ENCODE peak calls at places on chromosomes 3 and 15, in ten cellular contexts. One of them, this sample, is unnamed.

GRCh38 chr3:131053021-131053420 is 26.3 kb downstream of the NEK11 start:
- DNase-seq in GM19239: no peak
- DNase-seq in stimulated activated naive B cell treated with anti-CD40 and anti-IgM and Interleukin-4, amounts not matched to agents 10 μg/mL and 1 μg/mL and 100 μg/mL, for 72 hours: no peak
- DNase-seq in cardiac fibroblast: peak
- DNase-seq in stimulated activated CD8-positive, alpha-beta memory T cell treated with anti-CD3 and anti-CD28 coated beads, Interleukin-4, amount 100 ng/mL, for 1 hour: no peak
- DNase-seq in body of pancreas: no peak
- DNase-seq in activated CD8-positive, alpha-beta memory T cell treated with anti-CD3 and anti-CD28 coated beads for 4 hours: no peak
- DNase-seq in naive thymus-derived CD4-positive, alpha-beta T cell: no peak
- DNase-seq in NCI-H345: no peak
- DNase-seq in Calu3: no peak
- DNase-seq in this sample: no peak

GRCh38 chr15:56464893-56465520 is at the start of gene MNS1:
- DNase-seq in cardiac fibroblast: peak
- DNase-seq in stimulated activated naive B cell treated with anti-CD40 and anti-IgM and Interleukin-4, amounts not matched to agents 10 μg/mL and 1 μg/mL and 100 μg/mL, for 72 hours: peak
- DNase-seq in body of pancreas: peak
- DNase-seq in activated CD8-positive, alpha-beta memory T cell treated with anti-CD3 and anti-CD28 coated beads for 4 hours: peak
- DNase-seq in stimulated activated CD8-positive, alpha-beta memory T cell treated with anti-CD3 and anti-CD28 coated beads, Interleukin-4, amount 100 ng/mL, for 1 hour: peak
- DNase-seq in Calu3: peak
- DNase-seq in GM19239: peak
- DNase-seq in NCI-H345: peak
- DNase-seq in naive thymus-derived CD4-positive, alpha-beta T cell: peak
- DNase-seq in this sample: peak

GRCh38 chr3:195097331-195098255 is 173.4 kb downstream of the XXYLT1 start:
- DNase-seq in Calu3: no peak
- DNase-seq in stimulated activated naive B cell treated with anti-CD40 and anti-IgM and Interleukin-4, amounts not matched to agents 10 μg/mL and 1 μg/mL and 100 μg/mL, for 72 hours: no peak
- DNase-seq in stimulated activated CD8-positive, alpha-beta memory T cell treated with anti-CD3 and anti-CD28 coated beads, Interleukin-4, amount 100 ng/mL, for 1 hour: no peak
- DNase-seq in NCI-H345: no peak
- DNase-seq in cardiac fibroblast: peak
- DNase-seq in GM19239: no peak
- DNase-seq in activated CD8-positive, alpha-beta memory T cell treated with anti-CD3 and anti-CD28 coated beads for 4 hours: no peak
- DNase-seq in body of pancreas: no peak
- DNase-seq in naive thymus-derived CD4-positive, alpha-beta T cell: no peak
- DNase-seq in this sample: peak

GRCh38 chr15:98596131-98596530 is 52.2 kb upstream of the IGF1R start:
- DNase-seq in NCI-H345: no peak
- DNase-seq in stimulated activated CD8-positive, alpha-beta memory T cell treated with anti-CD3 and anti-CD28 coated beads, Interleukin-4, amount 100 ng/mL, for 1 hour: no peak
- DNase-seq in GM19239: no peak
- DNase-seq in stimulated activated naive B cell treated with anti-CD40 and anti-IgM and Interleukin-4, amounts not matched to agents 10 μg/mL and 1 μg/mL and 100 μg/mL, for 72 hours: no peak
- DNase-seq in cardiac fibroblast: no peak
- DNase-seq in activated CD8-positive, alpha-beta memory T cell treated with anti-CD3 and anti-CD28 coated beads for 4 hours: no peak
- DNase-seq in Calu3: no peak
- DNase-seq in body of pancreas: no peak
- DNase-seq in naive thymus-derived CD4-positive, alpha-beta T cell: no peak
- DNase-seq in this sample: no peak

GRCh38 chr3:294096-294495 is 97.5 kb downstream of the CHL1 start:
- DNase-seq in naive thymus-derived CD4-positive, alpha-beta T cell: no peak
- DNase-seq in NCI-H345: no peak
- DNase-seq in Calu3: peak
- DNase-seq in GM19239: no peak
- DNase-seq in activated CD8-positive, alpha-beta memory T cell treated with anti-CD3 and anti-CD28 coated beads for 4 hours: no peak
- DNase-seq in stimulated activated CD8-positive, alpha-beta memory T cell treated with anti-CD3 and anti-CD28 coated beads, Interleukin-4, amount 100 ng/mL, for 1 hour: no peak
- DNase-seq in stimulated activated naive B cell treated with anti-CD40 and anti-IgM and Interleukin-4, amounts not matched to agents 10 μg/mL and 1 μg/mL and 100 μg/mL, for 72 hours: no peak
- DNase-seq in body of pancreas: no peak
- DNase-seq in cardiac fibroblast: no peak
- DNase-seq in this sample: no peak

GRCh38 chr3:69406156-69406555 is 20.3 kb upstream of the FRMD4B start:
- DNase-seq in body of pancreas: no peak
- DNase-seq in activated CD8-positive, alpha-beta memory T cell treated with anti-CD3 and anti-CD28 coated beads for 4 hours: no peak
- DNase-seq in cardiac fibroblast: peak
- DNase-seq in Calu3: no peak
- DNase-seq in naive thymus-derived CD4-positive, alpha-beta T cell: no peak
- DNase-seq in GM19239: no peak
- DNase-seq in NCI-H345: no peak
- DNase-seq in stimulated activated CD8-positive, alpha-beta memory T cell treated with anti-CD3 and anti-CD28 coated beads, Interleukin-4, amount 100 ng/mL, for 1 hour: no peak
- DNase-seq in stimulated activated naive B cell treated with anti-CD40 and anti-IgM and Interleukin-4, amounts not matched to agents 10 μg/mL and 1 μg/mL and 100 μg/mL, for 72 hours: no peak
- DNase-seq in this sample: peak

GRCh38 chr3:186825294-186825821 is 17.2 kb upstream of the ADIPOQ start:
- DNase-seq in activated CD8-positive, alpha-beta memory T cell treated with anti-CD3 and anti-CD28 coated beads for 4 hours: no peak
- DNase-seq in GM19239: no peak
- DNase-seq in naive thymus-derived CD4-positive, alpha-beta T cell: peak
- DNase-seq in NCI-H345: peak
- DNase-seq in cardiac fibroblast: peak
- DNase-seq in stimulated activated CD8-positive, alpha-beta memory T cell treated with anti-CD3 and anti-CD28 coated beads, Interleukin-4, amount 100 ng/mL, for 1 hour: peak
- DNase-seq in Calu3: peak
- DNase-seq in stimulated activated naive B cell treated with anti-CD40 and anti-IgM and Interleukin-4, amounts not matched to agents 10 μg/mL and 1 μg/mL and 100 μg/mL, for 72 hours: peak
- DNase-seq in body of pancreas: no peak
- DNase-seq in this sample: peak

GRCh38 chr3:134327594-134327975 is 46.7 kb downstream of the AMOTL2 start:
- DNase-seq in cardiac fibroblast: peak
- DNase-seq in GM19239: no peak
- DNase-seq in body of pancreas: no peak
- DNase-seq in Calu3: peak
- DNase-seq in activated CD8-positive, alpha-beta memory T cell treated with anti-CD3 and anti-CD28 coated beads for 4 hours: no peak
- DNase-seq in naive thymus-derived CD4-positive, alpha-beta T cell: no peak
- DNase-seq in stimulated activated CD8-positive, alpha-beta memory T cell treated with anti-CD3 and anti-CD28 coated beads, Interleukin-4, amount 100 ng/mL, for 1 hour: no peak
- DNase-seq in stimulated activated naive B cell treated with anti-CD40 and anti-IgM and Interleukin-4, amounts not matched to agents 10 μg/mL and 1 μg/mL and 100 μg/mL, for 72 hours: no peak
- DNase-seq in NCI-H345: no peak
- DNase-seq in this sample: no peak

GRCh38 chr15:95304116-95304873 is 1026.2 kb upstream of the NR2F2 start:
- DNase-seq in stimulated activated CD8-positive, alpha-beta memory T cell treated with anti-CD3 and anti-CD28 coated beads, Interleukin-4, amount 100 ng/mL, for 1 hour: no peak
- DNase-seq in body of pancreas: no peak
- DNase-seq in naive thymus-derived CD4-positive, alpha-beta T cell: no peak
- DNase-seq in cardiac fibroblast: peak
- DNase-seq in activated CD8-positive, alpha-beta memory T cell treated with anti-CD3 and anti-CD28 coated beads for 4 hours: no peak
- DNase-seq in Calu3: no peak
- DNase-seq in stimulated activated naive B cell treated with anti-CD40 and anti-IgM and Interleukin-4, amounts not matched to agents 10 μg/mL and 1 μg/mL and 100 μg/mL, for 72 hours: no peak
- DNase-seq in NCI-H345: peak
- DNase-seq in GM19239: no peak
- DNase-seq in this sample: peak

GRCh38 chr3:143979813-143980212 is 8.2 kb downstream of the DIPK2A start:
- DNase-seq in naive thymus-derived CD4-positive, alpha-beta T cell: no peak
- DNase-seq in stimulated activated CD8-positive, alpha-beta memory T cell treated with anti-CD3 and anti-CD28 coated beads, Interleukin-4, amount 100 ng/mL, for 1 hour: no peak
- DNase-seq in GM19239: no peak
- DNase-seq in Calu3: no peak
- DNase-seq in body of pancreas: no peak
- DNase-seq in stimulated activated naive B cell treated with anti-CD40 and anti-IgM and Interleukin-4, amounts not matched to agents 10 μg/mL and 1 μg/mL and 100 μg/mL, for 72 hours: no peak
- DNase-seq in NCI-H345: no peak
- DNase-seq in activated CD8-positive, alpha-beta memory T cell treated with anti-CD3 and anti-CD28 coated beads for 4 hours: no peak
- DNase-seq in cardiac fibroblast: peak
- DNase-seq in this sample: no peak

GRCh38 chr15:70029297-70029701 is 68.4 kb downstream of the TLE3 start:
- DNase-seq in activated CD8-positive, alpha-beta memory T cell treated with anti-CD3 and anti-CD28 coated beads for 4 hours: no peak
- DNase-seq in cardiac fibroblast: no peak
- DNase-seq in GM19239: no peak
- DNase-seq in NCI-H345: no peak
- DNase-seq in body of pancreas: no peak
- DNase-seq in naive thymus-derived CD4-positive, alpha-beta T cell: no peak
- DNase-seq in stimulated activated naive B cell treated with anti-CD40 and anti-IgM and Interleukin-4, amounts not matched to agents 10 μg/mL and 1 μg/mL and 100 μg/mL, for 72 hours: no peak
- DNase-seq in Calu3: no peak
- DNase-seq in stimulated activated CD8-positive, alpha-beta memory T cell treated with anti-CD3 and anti-CD28 coated beads, Interleukin-4, amount 100 ng/mL, for 1 hour: no peak
- DNase-seq in this sample: no peak

GRCh38 chr15:39625451-39625850 is 44.6 kb downstream of the THBS1 start:
- DNase-seq in GM19239: no peak
- DNase-seq in NCI-H345: no peak
- DNase-seq in body of pancreas: no peak
- DNase-seq in activated CD8-positive, alpha-beta memory T cell treated with anti-CD3 and anti-CD28 coated beads for 4 hours: no peak
- DNase-seq in cardiac fibroblast: no peak
- DNase-seq in Calu3: no peak
- DNase-seq in stimulated activated CD8-positive, alpha-beta memory T cell treated with anti-CD3 and anti-CD28 coated beads, Interleukin-4, amount 100 ng/mL, for 1 hour: no peak
- DNase-seq in naive thymus-derived CD4-positive, alpha-beta T cell: no peak
- DNase-seq in stimulated activated naive B cell treated with anti-CD40 and anti-IgM and Interleukin-4, amounts not matched to agents 10 μg/mL and 1 μg/mL and 100 μg/mL, for 72 hours: no peak
- DNase-seq in this sample: no peak

GRCh38 chr15:67755264-67755663 is 70.0 kb upstream of the SKOR1 start:
- DNase-seq in stimulated activated naive B cell treated with anti-CD40 and anti-IgM and Interleukin-4, amounts not matched to agents 10 μg/mL and 1 μg/mL and 100 μg/mL, for 72 hours: no peak
- DNase-seq in stimulated activated CD8-positive, alpha-beta memory T cell treated with anti-CD3 and anti-CD28 coated beads, Interleukin-4, amount 100 ng/mL, for 1 hour: no peak
- DNase-seq in activated CD8-positive, alpha-beta memory T cell treated with anti-CD3 and anti-CD28 coated beads for 4 hours: no peak
- DNase-seq in body of pancreas: no peak
- DNase-seq in naive thymus-derived CD4-positive, alpha-beta T cell: no peak
- DNase-seq in Calu3: no peak
- DNase-seq in cardiac fibroblast: no peak
- DNase-seq in NCI-H345: no peak
- DNase-seq in GM19239: no peak
- DNase-seq in this sample: no peak

GRCh38 chr3:16338999-16339398 is 74.0 kb downstream of the OXNAD1 start:
- DNase-seq in GM19239: no peak
- DNase-seq in NCI-H345: no peak
- DNase-seq in stimulated activated naive B cell treated with anti-CD40 and anti-IgM and Interleukin-4, amounts not matched to agents 10 μg/mL and 1 μg/mL and 100 μg/mL, for 72 hours: no peak
- DNase-seq in body of pancreas: no peak
- DNase-seq in Calu3: no peak
- DNase-seq in activated CD8-positive, alpha-beta memory T cell treated with anti-CD3 and anti-CD28 coated beads for 4 hours: peak
- DNase-seq in stimulated activated CD8-positive, alpha-beta memory T cell treated with anti-CD3 and anti-CD28 coated beads, Interleukin-4, amount 100 ng/mL, for 1 hour: no peak
- DNase-seq in naive thymus-derived CD4-positive, alpha-beta T cell: no peak
- DNase-seq in cardiac fibroblast: peak
- DNase-seq in this sample: no peak

GRCh38 chr15:67077641-67078215 is 12.3 kb downstream of the SMAD3 start:
- DNase-seq in Calu3: no peak
- DNase-seq in GM19239: no peak
- DNase-seq in naive thymus-derived CD4-positive, alpha-beta T cell: no peak
- DNase-seq in cardiac fibroblast: no peak
- DNase-seq in NCI-H345: no peak
- DNase-seq in activated CD8-positive, alpha-beta memory T cell treated with anti-CD3 and anti-CD28 coated beads for 4 hours: no peak
- DNase-seq in body of pancreas: no peak
- DNase-seq in stimulated activated naive B cell treated with anti-CD40 and anti-IgM and Interleukin-4, amounts not matched to agents 10 μg/mL and 1 μg/mL and 100 μg/mL, for 72 hours: no peak
- DNase-seq in stimulated activated CD8-positive, alpha-beta memory T cell treated with anti-CD3 and anti-CD28 coated beads, Interleukin-4, amount 100 ng/mL, for 1 hour: no peak
- DNase-seq in this sample: no peak

GRCh38 chr3:143885803-143886427 is 37.6 kb upstream of the SLC9A9 start:
- DNase-seq in cardiac fibroblast: peak
- DNase-seq in body of pancreas: peak
- DNase-seq in naive thymus-derived CD4-positive, alpha-beta T cell: peak
- DNase-seq in Calu3: peak
- DNase-seq in stimulated activated naive B cell treated with anti-CD40 and anti-IgM and Interleukin-4, amounts not matched to agents 10 μg/mL and 1 μg/mL and 100 μg/mL, for 72 hours: no peak
- DNase-seq in stimulated activated CD8-positive, alpha-beta memory T cell treated with anti-CD3 and anti-CD28 coated beads, Interleukin-4, amount 100 ng/mL, for 1 hour: no peak
- DNase-seq in activated CD8-positive, alpha-beta memory T cell treated with anti-CD3 and anti-CD28 coated beads for 4 hours: no peak
- DNase-seq in NCI-H345: peak
- DNase-seq in GM19239: peak
- DNase-seq in this sample: no peak

GRCh38 chr15:86135030-86135429 is 55.4 kb downstream of the AGBL1 start:
- DNase-seq in Calu3: no peak
- DNase-seq in NCI-H345: no peak
- DNase-seq in GM19239: no peak
- DNase-seq in cardiac fibroblast: no peak
- DNase-seq in body of pancreas: no peak
- DNase-seq in stimulated activated CD8-positive, alpha-beta memory T cell treated with anti-CD3 and anti-CD28 coated beads, Interleukin-4, amount 100 ng/mL, for 1 hour: no peak
- DNase-seq in stimulated activated naive B cell treated with anti-CD40 and anti-IgM and Interleukin-4, amounts not matched to agents 10 μg/mL and 1 μg/mL and 100 μg/mL, for 72 hours: no peak
- DNase-seq in activated CD8-positive, alpha-beta memory T cell treated with anti-CD3 and anti-CD28 coated beads for 4 hours: no peak
- DNase-seq in naive thymus-derived CD4-positive, alpha-beta T cell: no peak
- DNase-seq in this sample: peak

GRCh38 chr3:20700702-20701101 is 514.7 kb upstream of the SGO1 start:
- DNase-seq in NCI-H345: no peak
- DNase-seq in Calu3: no peak
- DNase-seq in GM19239: no peak
- DNase-seq in stimulated activated CD8-positive, alpha-beta memory T cell treated with anti-CD3 and anti-CD28 coated beads, Interleukin-4, amount 100 ng/mL, for 1 hour: no peak
- DNase-seq in activated CD8-positive, alpha-beta memory T cell treated with anti-CD3 and anti-CD28 coated beads for 4 hours: no peak
- DNase-seq in cardiac fibroblast: no peak
- DNase-seq in naive thymus-derived CD4-positive, alpha-beta T cell: no peak
- DNase-seq in stimulated activated naive B cell treated with anti-CD40 and anti-IgM and Interleukin-4, amounts not matched to agents 10 μg/mL and 1 μg/mL and 100 μg/mL, for 72 hours: no peak
- DNase-seq in body of pancreas: no peak
- DNase-seq in this sample: no peak

GRCh38 chr3:18335202-18335601 is 89.9 kb downstream of the SATB1 start:
- DNase-seq in stimulated activated CD8-positive, alpha-beta memory T cell treated with anti-CD3 and anti-CD28 coated beads, Interleukin-4, amount 100 ng/mL, for 1 hour: no peak
- DNase-seq in body of pancreas: no peak
- DNase-seq in NCI-H345: no peak
- DNase-seq in Calu3: no peak
- DNase-seq in activated CD8-positive, alpha-beta memory T cell treated with anti-CD3 and anti-CD28 coated beads for 4 hours: no peak
- DNase-seq in stimulated activated naive B cell treated with anti-CD40 and anti-IgM and Interleukin-4, amounts not matched to agents 10 μg/mL and 1 μg/mL and 100 μg/mL, for 72 hours: no peak
- DNase-seq in naive thymus-derived CD4-positive, alpha-beta T cell: no peak
- DNase-seq in cardiac fibroblast: peak
- DNase-seq in GM19239: no peak
- DNase-seq in this sample: no peak

GRCh38 chr15:95875141-95875643 is 455.3 kb upstream of the NR2F2 start:
- DNase-seq in stimulated activated CD8-positive, alpha-beta memory T cell treated with anti-CD3 and anti-CD28 coated beads, Interleukin-4, amount 100 ng/mL, for 1 hour: no peak
- DNase-seq in activated CD8-positive, alpha-beta memory T cell treated with anti-CD3 and anti-CD28 coated beads for 4 hours: no peak
- DNase-seq in GM19239: no peak
- DNase-seq in stimulated activated naive B cell treated with anti-CD40 and anti-IgM and Interleukin-4, amounts not matched to agents 10 μg/mL and 1 μg/mL and 100 μg/mL, for 72 hours: no peak
- DNase-seq in cardiac fibroblast: peak
- DNase-seq in body of pancreas: no peak
- DNase-seq in NCI-H345: no peak
- DNase-seq in Calu3: no peak
- DNase-seq in naive thymus-derived CD4-positive, alpha-beta T cell: peak
- DNase-seq in this sample: no peak

GRCh38 chr15:29099131-29099880 is 170.3 kb downstream of the NSMCE3 start:
- DNase-seq in cardiac fibroblast: no peak
- DNase-seq in naive thymus-derived CD4-positive, alpha-beta T cell: no peak
- DNase-seq in body of pancreas: no peak
- DNase-seq in activated CD8-positive, alpha-beta memory T cell treated with anti-CD3 and anti-CD28 coated beads for 4 hours: no peak
- DNase-seq in stimulated activated CD8-positive, alpha-beta memory T cell treated with anti-CD3 and anti-CD28 coated beads, Interleukin-4, amount 100 ng/mL, for 1 hour: no peak
- DNase-seq in GM19239: no peak
- DNase-seq in NCI-H345: no peak
- DNase-seq in Calu3: no peak
- DNase-seq in stimulated activated naive B cell treated with anti-CD40 and anti-IgM and Interleukin-4, amounts not matched to agents 10 μg/mL and 1 μg/mL and 100 μg/mL, for 72 hours: no peak
- DNase-seq in this sample: no peak

GRCh38 chr3:47394867-47395266 is 14.0 kb downstream of the PTPN23 start:
- DNase-seq in body of pancreas: no peak
- DNase-seq in stimulated activated naive B cell treated with anti-CD40 and anti-IgM and Interleukin-4, amounts not matched to agents 10 μg/mL and 1 μg/mL and 100 μg/mL, for 72 hours: no peak
- DNase-seq in activated CD8-positive, alpha-beta memory T cell treated with anti-CD3 and anti-CD28 coated beads for 4 hours: no peak
- DNase-seq in naive thymus-derived CD4-positive, alpha-beta T cell: no peak
- DNase-seq in cardiac fibroblast: peak
- DNase-seq in GM19239: no peak
- DNase-seq in stimulated activated CD8-positive, alpha-beta memory T cell treated with anti-CD3 and anti-CD28 coated beads, Interleukin-4, amount 100 ng/mL, for 1 hour: no peak
- DNase-seq in NCI-H345: no peak
- DNase-seq in Calu3: no peak
- DNase-seq in this sample: no peak

GRCh38 chr3:122263974-122264588 is 61.0 kb upstream of the CSTA start:
- DNase-seq in NCI-H345: no peak
- DNase-seq in stimulated activated naive B cell treated with anti-CD40 and anti-IgM and Interleukin-4, amounts not matched to agents 10 μg/mL and 1 μg/mL and 100 μg/mL, for 72 hours: no peak
- DNase-seq in activated CD8-positive, alpha-beta memory T cell treated with anti-CD3 and anti-CD28 coated beads for 4 hours: no peak
- DNase-seq in stimulated activated CD8-positive, alpha-beta memory T cell treated with anti-CD3 and anti-CD28 coated beads, Interleukin-4, amount 100 ng/mL, for 1 hour: no peak
- DNase-seq in cardiac fibroblast: no peak
- DNase-seq in GM19239: no peak
- DNase-seq in body of pancreas: no peak
- DNase-seq in naive thymus-derived CD4-positive, alpha-beta T cell: no peak
- DNase-seq in Calu3: no peak
- DNase-seq in this sample: no peak

GRCh38 chr3:123870033-123870432 is 14.1 kb downstream of the MYLK start:
- DNase-seq in activated CD8-positive, alpha-beta memory T cell treated with anti-CD3 and anti-CD28 coated beads for 4 hours: no peak
- DNase-seq in naive thymus-derived CD4-positive, alpha-beta T cell: no peak
- DNase-seq in cardiac fibroblast: peak
- DNase-seq in GM19239: no peak
- DNase-seq in stimulated activated CD8-positive, alpha-beta memory T cell treated with anti-CD3 and anti-CD28 coated beads, Interleukin-4, amount 100 ng/mL, for 1 hour: no peak
- DNase-seq in Calu3: no peak
- DNase-seq in NCI-H345: no peak
- DNase-seq in body of pancreas: no peak
- DNase-seq in stimulated activated naive B cell treated with anti-CD40 and anti-IgM and Interleukin-4, amounts not matched to agents 10 μg/mL and 1 μg/mL and 100 μg/mL, for 72 hours: no peak
- DNase-seq in this sample: no peak

GRCh38 chr3:159788291-159788690 is 200.3 kb upstream of the IL12A start:
- DNase-seq in naive thymus-derived CD4-positive, alpha-beta T cell: no peak
- DNase-seq in NCI-H345: no peak
- DNase-seq in stimulated activated naive B cell treated with anti-CD40 and anti-IgM and Interleukin-4, amounts not matched to agents 10 μg/mL and 1 μg/mL and 100 μg/mL, for 72 hours: no peak
- DNase-seq in cardiac fibroblast: no peak
- DNase-seq in GM19239: no peak
- DNase-seq in body of pancreas: no peak
- DNase-seq in activated CD8-positive, alpha-beta memory T cell treated with anti-CD3 and anti-CD28 coated beads for 4 hours: no peak
- DNase-seq in stimulated activated CD8-positive, alpha-beta memory T cell treated with anti-CD3 and anti-CD28 coated beads, Interleukin-4, amount 100 ng/mL, for 1 hour: no peak
- DNase-seq in Calu3: no peak
- DNase-seq in this sample: no peak

GRCh38 chr15:96066852-96067490 is 263.5 kb upstream of the NR2F2 start:
- DNase-seq in body of pancreas: no peak
- DNase-seq in stimulated activated CD8-positive, alpha-beta memory T cell treated with anti-CD3 and anti-CD28 coated beads, Interleukin-4, amount 100 ng/mL, for 1 hour: no peak
- DNase-seq in stimulated activated naive B cell treated with anti-CD40 and anti-IgM and Interleukin-4, amounts not matched to agents 10 μg/mL and 1 μg/mL and 100 μg/mL, for 72 hours: no peak
- DNase-seq in activated CD8-positive, alpha-beta memory T cell treated with anti-CD3 and anti-CD28 coated beads for 4 hours: no peak
- DNase-seq in NCI-H345: no peak
- DNase-seq in Calu3: no peak
- DNase-seq in GM19239: no peak
- DNase-seq in cardiac fibroblast: no peak
- DNase-seq in naive thymus-derived CD4-positive, alpha-beta T cell: no peak
- DNase-seq in this sample: no peak

GRCh38 chr15:82044373-82045178 is 1.2 kb downstream of the MEX3B start:
- DNase-seq in NCI-H345: peak
- DNase-seq in activated CD8-positive, alpha-beta memory T cell treated with anti-CD3 and anti-CD28 coated beads for 4 hours: no peak
- DNase-seq in stimulated activated CD8-positive, alpha-beta memory T cell treated with anti-CD3 and anti-CD28 coated beads, Interleukin-4, amount 100 ng/mL, for 1 hour: no peak
- DNase-seq in stimulated activated naive B cell treated with anti-CD40 and anti-IgM and Interleukin-4, amounts not matched to agents 10 μg/mL and 1 μg/mL and 100 μg/mL, for 72 hours: no peak
- DNase-seq in naive thymus-derived CD4-positive, alpha-beta T cell: peak
- DNase-seq in body of pancreas: peak
- DNase-seq in Calu3: no peak
- DNase-seq in GM19239: peak
- DNase-seq in cardiac fibroblast: peak
- DNase-seq in this sample: peak

GRCh38 chr15:23372284-23372683 is 17.7 kb downstream of the GOLGA8S start:
- DNase-seq in GM19239: no peak
- DNase-seq in activated CD8-positive, alpha-beta memory T cell treated with anti-CD3 and anti-CD28 coated beads for 4 hours: no peak
- DNase-seq in stimulated activated CD8-positive, alpha-beta memory T cell treated with anti-CD3 and anti-CD28 coated beads, Interleukin-4, amount 100 ng/mL, for 1 hour: no peak
- DNase-seq in body of pancreas: no peak
- DNase-seq in naive thymus-derived CD4-positive, alpha-beta T cell: no peak
- DNase-seq in cardiac fibroblast: no peak
- DNase-seq in stimulated activated naive B cell treated with anti-CD40 and anti-IgM and Interleukin-4, amounts not matched to agents 10 μg/mL and 1 μg/mL and 100 μg/mL, for 72 hours: no peak
- DNase-seq in Calu3: no peak
- DNase-seq in NCI-H345: no peak
- DNase-seq in this sample: peak